ENCODE peak calls at places on chromosomes 3 and 15, in eight cellular contexts. N is PC-3; T is T follicular helper cell; Z is iPS DF 19.7; E is activated CD4-positive, alpha-beta T cell treated with anti-CD3 and anti-CD28 coated beads, Interleukin-2, amount 50 U/mL, for 24 hours; Q is neural progenitor cell; R is A549; S is AG04450. I is an unnamed sample.
A peak's percentile ranks its signal among the peaks of the same experiment; 100 is the strongest.

GRCh38 chr15:101276501-101277037 is 716 bp downstream of the SELENOS start:
- DNase-seq in N (peak; percentile 37), T (no peak), Z (no peak), E (no peak), Q (peak; percentile 59), R (no peak), S (no peak), I (no peak)

GRCh38 chr3:171640520-171641412 is 169.5 kb downstream of the PLD1 start:
- DNase-seq in N (peak; percentile 17), T (no peak), Z (peak; percentile 56), E (no peak), Q (peak; percentile 23), R (no peak), S (peak; percentile 21), I (no peak)

GRCh38 chr3:11637901-11638668 is 5.6 kb downstream of the VGLL4 start:
- DNase-seq in N (no peak), T (no peak), Z (no peak), E (no peak), Q (no peak), R (no peak), S (peak; percentile 21), I (no peak)

GRCh38 chr3:175258763-175259162 is 399.6 kb downstream of the NAALADL2 start:
- DNase-seq in N (peak; percentile 59), T (no peak), Z (no peak), E (no peak), Q (no peak), R (no peak), S (no peak), I (no peak)

GRCh38 chr15:65595960-65596359 is 15.0 kb downstream of the INTS14 start:
- DNase-seq in N (peak; percentile 15), T (no peak), Z (no peak), E (no peak), Q (peak; percentile 41), R (peak; percentile 62), S (no peak), I (no peak)

GRCh38 chr3:100928638-100929428 is 64.4 kb downstream of the ABI3BP start:
- DNase-seq in N (peak; percentile 44), T (no peak), Z (no peak), E (no peak), Q (no peak), R (no peak), S (peak; percentile 41), I (no peak)

GRCh38 chr3:33067484-33067883 is 29.5 kb downstream of the GLB1 start:
- DNase-seq in N (peak; percentile 45), T (no peak), Z (no peak), E (no peak), Q (no peak), R (no peak), S (no peak), I (no peak)

GRCh38 chr15:25711691-25712090 is 151.4 kb downstream of the ATP10A start:
- DNase-seq in N (no peak), T (no peak), Z (no peak), E (no peak), Q (no peak), R (no peak), S (no peak), I (no peak)

GRCh38 chr15:82063055-82063454 is 17.2 kb upstream of the MEX3B start:
- DNase-seq in N (no peak), T (no peak), Z (no peak), E (no peak), Q (peak; percentile 16), R (no peak), S (no peak), I (no peak)

GRCh38 chr3:29277249-29277648 is 3.6 kb upstream of the RBMS3 start:
- DNase-seq in N (no peak), T (no peak), Z (no peak), E (no peak), Q (no peak), R (no peak), S (no peak), I (no peak)

GRCh38 chr15:57118013-57118799 is 199.8 kb downstream of the TCF12 start:
- DNase-seq in N (peak; percentile 48), T (no peak), Z (no peak), E (no peak), Q (no peak), R (no peak), S (no peak), I (no peak)

GRCh38 chr3:43869491-43869890 is 178.8 kb downstream of the ABHD5 start:
- DNase-seq in N (peak; percentile 34), T (no peak), Z (no peak), E (no peak), Q (no peak), R (no peak), S (no peak), I (no peak)

GRCh38 chr15:77096541-77096940 is 25.6 kb upstream of the TSPAN3 start:
- DNase-seq in N (no peak), T (no peak), Z (no peak), E (no peak), Q (no peak), R (no peak), S (no peak), I (no peak)

GRCh38 chr15:31377030-31377429 is 50.4 kb downstream of the KLF13 start:
- DNase-seq in N (no peak), T (no peak), Z (no peak), E (no peak), Q (no peak), R (no peak), S (no peak), I (no peak)

GRCh38 chr3:39267631-39268553 is 11.9 kb downstream of the CX3CR1 start:
- DNase-seq in N (no peak), T (peak; percentile 25), Z (no peak), E (peak; percentile 75), Q (no peak), R (no peak), S (no peak), I (peak; percentile 13)

GRCh38 chr3:148464246-148464645 is 233.5 kb upstream of the AGTR1 start:
- DNase-seq in N (peak; percentile 37), T (no peak), Z (no peak), E (no peak), Q (no peak), R (no peak), S (no peak), I (no peak)

GRCh38 chr15:74302821-74303359 is 64.6 kb downstream of the CYP11A1 start:
- DNase-seq in N (peak; percentile 53), T (no peak), Z (no peak), E (peak; percentile 21), Q (peak; percentile 80), R (peak; percentile 49), S (no peak), I (no peak)

GRCh38 chr15:59150185-59150584 is 45.2 kb downstream of the CCNB2 start:
- DNase-seq in N (no peak), T (no peak), Z (no peak), E (no peak), Q (no peak), R (no peak), S (no peak), I (no peak)

GRCh38 chr3:46928297-46928696 is 48.2 kb downstream of the CCDC12 start:
- DNase-seq in N (no peak), T (no peak), Z (no peak), E (no peak), Q (no peak), R (no peak), S (no peak), I (no peak)

GRCh38 chr3:178060406-178060805 is 475.8 kb upstream of the KCNMB2 start:
- DNase-seq in N (no peak), T (no peak), Z (no peak), E (no peak), Q (no peak), R (no peak), S (peak; percentile 48), I (no peak)

GRCh38 chr15:69855601-69856000 is 242.1 kb downstream of the TLE3 start:
- DNase-seq in N (no peak), T (no peak), Z (no peak), E (no peak), Q (no peak), R (no peak), S (no peak), I (no peak)

GRCh38 chr3:195440379-195440778 is 2.4 kb downstream of the ACAP2 start:
- DNase-seq in N (no peak), T (no peak), Z (no peak), E (no peak), Q (no peak), R (no peak), S (no peak), I (no peak)

GRCh38 chr15:62344806-62345539 is 179.9 kb upstream of the C2CD4B start:
- DNase-seq in N (peak; percentile 85), T (peak; percentile 31), Z (peak; percentile 82), E (peak; percentile 30), Q (peak; percentile 92), R (peak; percentile 88), S (peak; percentile 8), I (peak; percentile 8)

GRCh38 chr15:59605994-59606393 is 5.6 kb upstream of the GCNT3 start:
- DNase-seq in N (no peak), T (no peak), Z (no peak), E (no peak), Q (no peak), R (no peak), S (no peak), I (no peak)

GRCh38 chr3:59908700-59909099 is 858.9 kb upstream of the CFAP20DC start:
- DNase-seq in N (no peak), T (no peak), Z (no peak), E (no peak), Q (no peak), R (no peak), S (no peak), I (no peak)

I was measured in activated naive CD4-positive, alpha-beta T cell.